ENCODE peak calls at places on chromosomes 3 and 15, in seven cellular contexts. X, E, A, P, G, B and C are unnamed samples.
A peak's percentile ranks its signal among the peaks of the same experiment; 100 is the strongest.

GRCh38 chr3:59522550-59522949 is 472.7 kb upstream of the CFAP20DC start:
- DNase-seq in E (no peak), P (no peak), B (no peak), X (no peak), G (no peak), A (no peak), C (no peak)

GRCh38 chr3:64188810-64189560 is 36.3 kb downstream of the PRICKLE2 start:
- DNase-seq in P (peak; percentile 97), E (no peak), B (peak; percentile 77), X (peak; percentile 96), A (peak; percentile 97), G (no peak), C (no peak)

GRCh38 chr15:31214158-31214863 is 112.3 kb upstream of the KLF13 start:
- DNase-seq in G (no peak), E (no peak), B (no peak), P (no peak), X (no peak), A (no peak), C (no peak)

GRCh38 chr3:135549928-135550327 is 415.6 kb upstream of the PPP2R3A start:
- DNase-seq in A (no peak), P (no peak), B (no peak), G (no peak), E (no peak), X (no peak), C (no peak)

GRCh38 chr15:44535509-44536297 is 1.2 kb upstream of the EIF3J start:
- DNase-seq in G (no peak), X (peak; percentile 57), P (no peak), B (no peak), E (peak; percentile 41), A (no peak), C (no peak)

GRCh38 chr3:44862221-44862637 is 517 bp downstream of the TMEM42 start:
- DNase-seq in B (no peak), X (peak; percentile 63), E (no peak), A (peak; percentile 19), G (no peak), P (peak; percentile 40), C (peak; percentile 8)

GRCh38 chr15:89845305-89845893 is 30.7 kb upstream of the ANPEP start:
- DNase-seq in B (peak; percentile 81), E (no peak), G (no peak), X (peak; percentile 77), P (peak; percentile 90), A (peak; percentile 92), C (no peak)

GRCh38 chr3:94596141-94596540 is 533.3 kb downstream of the NSUN3 start:
- DNase-seq in X (no peak), A (no peak), B (no peak), P (no peak), G (no peak), E (no peak), C (no peak)

GRCh38 chr3:105822171-105823123 is 46.4 kb downstream of the CBLB start:
- DNase-seq in P (peak; percentile 24), E (no peak), G (no peak), A (no peak), X (no peak), B (no peak), C (no peak)

GRCh38 chr15:59522988-59523461 is 85.0 kb downstream of the FAM81A start:
- DNase-seq in X (peak; percentile 28), P (no peak), E (no peak), A (no peak), G (no peak), B (no peak), C (no peak)

GRCh38 chr3:67083277-67083676 is 85.2 kb downstream of the KBTBD8 start:
- DNase-seq in B (no peak), P (no peak), G (no peak), E (no peak), X (no peak), A (peak; percentile 62), C (no peak)

GRCh38 chr15:59242649-59243048 is 36.0 kb downstream of the LDHAL6B start:
- DNase-seq in G (no peak), E (no peak), X (no peak), B (no peak), A (no peak), P (no peak), C (no peak)

GRCh38 chr3:71186816-71187215 is 396.7 kb downstream of the FOXP1 start:
- DNase-seq in P (no peak), G (no peak), A (no peak), X (no peak), B (peak; percentile 31), E (no peak), C (no peak)

GRCh38 chr3:141933421-141934300 is 57.2 kb downstream of the ATP1B3 start:
- DNase-seq in A (no peak), G (no peak), B (no peak), X (no peak), P (no peak), E (no peak), C (no peak)

DNA sequence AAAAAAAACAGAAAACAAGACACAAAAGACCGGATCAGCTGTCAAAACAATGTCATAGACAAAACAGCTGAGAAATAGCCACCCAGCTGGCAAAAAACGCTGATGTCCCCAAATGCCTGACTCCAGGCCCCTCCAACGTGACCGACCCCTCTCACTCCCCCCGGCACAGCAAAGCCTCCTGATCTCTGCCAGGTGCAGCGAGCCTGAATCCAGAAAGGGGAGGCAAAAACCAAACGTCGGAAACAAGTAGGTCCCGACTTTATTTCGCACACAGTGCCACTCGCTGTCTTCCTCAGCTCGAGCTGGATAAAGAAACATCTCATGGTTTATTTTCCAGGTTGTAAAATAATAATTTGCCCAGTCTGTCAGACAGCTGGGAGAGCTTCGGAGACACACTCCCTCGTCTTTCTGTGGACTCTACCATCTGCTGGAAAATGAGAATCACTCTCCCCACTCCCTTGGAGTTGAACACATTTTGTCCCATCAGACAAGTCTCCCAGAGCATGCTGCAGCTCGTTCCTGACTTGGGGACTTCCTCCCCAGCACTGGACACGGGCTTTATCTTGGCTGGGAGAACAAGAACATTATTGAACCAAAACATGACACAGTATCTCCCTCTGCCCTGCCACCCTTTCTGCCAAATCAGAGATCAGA is 142.9 kb downstream of the NUP210 start:
- DNase-seq in E (no peak), B (no peak), P (no peak), X (no peak), A (no peak), G (no peak), C (no peak)
- H2AK5ac ChIP-seq in E (no peak overlapping the region), B (no peak overlapping the region), P (no peak overlapping the region), X (no peak overlapping the region), A (no peak overlapping the region), G (no peak overlapping the region), C (no peak overlapping the region)

GRCh38 chr15:65263313-65263712 is 23.4 kb downstream of the PARP16 start:
- DNase-seq in G (no peak), P (no peak), E (no peak), A (peak; percentile 52), B (no peak), X (no peak), C (no peak)

GRCh38 chr15:65264877-65265430 is 21.7 kb downstream of the PARP16 start:
- DNase-seq in P (peak; percentile 87), G (no peak), A (peak; percentile 40), B (no peak), E (no peak), X (no peak), C (no peak)

GRCh38 chr15:65268411-65268810 is 18.3 kb downstream of the PARP16 start:
- DNase-seq in P (no peak), B (no peak), E (no peak), A (no peak), G (no peak), X (no peak), C (no peak)

GRCh38 chr15:65266469-65266868 is 20.2 kb downstream of the PARP16 start:
- DNase-seq in G (no peak), A (no peak), B (no peak), P (no peak), X (no peak), E (no peak), C (no peak)
- H2AK5ac ChIP-seq in G (no peak overlapping the region), A (no peak overlapping the region), B (no peak overlapping the region), P (no peak overlapping the region), X (no peak overlapping the region), E (no peak overlapping the region), C (no peak overlapping the region)

DNA sequence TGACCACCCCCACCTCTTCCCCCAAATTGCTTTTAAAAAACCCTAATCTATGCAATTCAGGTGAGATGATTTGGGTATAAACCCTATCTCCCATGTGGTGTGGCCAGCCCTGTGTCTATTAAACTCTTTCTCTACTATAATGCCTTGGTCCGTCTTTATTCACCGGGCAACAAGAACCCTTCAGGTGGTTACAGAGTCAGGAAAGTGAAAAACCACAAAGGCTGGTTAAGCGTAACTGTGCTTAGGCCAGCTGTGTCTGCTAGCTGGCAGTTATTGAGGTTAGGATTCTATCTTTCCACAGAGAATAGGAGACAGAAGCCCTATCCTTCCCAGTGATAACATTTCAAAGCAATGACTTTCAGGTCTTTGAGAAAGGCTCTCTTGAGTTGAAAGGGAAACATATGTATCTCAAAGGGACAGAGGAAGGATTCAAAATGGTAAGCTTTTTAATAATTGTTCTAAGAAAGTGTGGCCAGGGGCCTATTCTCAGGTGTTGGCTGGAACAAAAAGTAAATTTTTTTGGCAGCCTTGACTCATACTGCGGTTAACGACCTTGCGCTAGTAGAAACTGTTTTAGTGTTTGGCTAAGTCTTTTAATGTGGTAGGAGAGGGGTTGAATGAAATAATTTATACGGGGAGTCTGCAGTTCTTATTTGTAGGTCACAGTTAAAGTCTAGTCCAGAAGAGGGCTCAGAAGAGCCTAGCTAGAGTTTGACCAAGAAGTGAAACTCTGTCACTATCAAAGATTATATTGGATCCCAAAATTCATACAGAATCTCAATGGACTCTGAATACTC is 89.0 kb downstream of the NPAP1 start:
- DNase-seq in P (no peak), X (peak; percentile 56), B (no peak), G (no peak), E (no peak), A (no peak), C (no peak)
- H2AK5ac ChIP-seq in P (no peak overlapping the region), X (no peak overlapping the region), B (no peak overlapping the region), G (no peak overlapping the region), E (no peak overlapping the region), A (no peak overlapping the region), C (no peak overlapping the region)

GRCh38 chr3:170623524-170623923 is 37.6 kb upstream of the SLC7A14 start:
- DNase-seq in A (no peak), B (no peak), X (no peak), P (no peak), G (no peak), E (no peak), C (no peak)
- H2AK5ac ChIP-seq in A (peak overlapping the region; percentile 3), B (no peak overlapping the region), X (no peak overlapping the region), P (no peak overlapping the region), G (no peak overlapping the region), E (no peak overlapping the region), C (no peak overlapping the region)